ENCODE peak calls at places on chromosomes 6 and 20, in five cellular contexts. One of them, this sample, is unnamed.

GRCh38 chr20:59158673-59159072 is 4.9 kb upstream of the ZNF831 start:
- DNase-seq in GF-D8: no peak
- DNase-seq in amygdala: no peak
- DNase-seq in cardiac septum: no peak
- DNase-seq in IMR-90: no peak
- DNase-seq in this sample: no peak

GRCh38 chr20:5793916-5794315 is 43.7 kb downstream of the SHLD1 start:
- DNase-seq in GF-D8: no peak
- DNase-seq in amygdala: no peak
- DNase-seq in cardiac septum: no peak
- DNase-seq in IMR-90: no peak
- DNase-seq in this sample: no peak

GRCh38 chr6:122207794-122208193 is 191.7 kb upstream of the HSF2 start:
- DNase-seq in GF-D8: no peak
- DNase-seq in amygdala: no peak
- DNase-seq in cardiac septum: no peak
- DNase-seq in IMR-90: no peak
- DNase-seq in this sample: peak

GRCh38 chr6:37283786-37284185 is 25.8 kb upstream of the TMEM217 start:
- DNase-seq in GF-D8: no peak
- DNase-seq in amygdala: peak
- DNase-seq in cardiac septum: no peak
- DNase-seq in IMR-90: no peak
- DNase-seq in this sample: no peak

GRCh38 chr20:12970372-12970821 is 38.4 kb upstream of the SPTLC3 start:
- DNase-seq in GF-D8: no peak
- DNase-seq in amygdala: no peak
- DNase-seq in cardiac septum: no peak
- DNase-seq in IMR-90: peak
- DNase-seq in this sample: peak

GRCh38 chr20:57400262-57400701 is 9.1 kb downstream of the RBM38 start:
- DNase-seq in GF-D8: no peak
- DNase-seq in amygdala: no peak
- DNase-seq in cardiac septum: no peak
- DNase-seq in IMR-90: no peak
- DNase-seq in this sample: no peak

GRCh38 chr6:158399040-158399700 is 86.9 kb downstream of the TULP4 start:
- DNase-seq in GF-D8: no peak
- DNase-seq in amygdala: no peak
- DNase-seq in cardiac septum: no peak
- DNase-seq in IMR-90: no peak
- DNase-seq in this sample: no peak

GRCh38 chr6:158709809-158710208 is 60.0 kb downstream of the SYTL3 start:
- DNase-seq in GF-D8: no peak
- DNase-seq in amygdala: no peak
- DNase-seq in cardiac septum: no peak
- DNase-seq in IMR-90: no peak
- DNase-seq in this sample: no peak

GRCh38 chr20:57432874-57433491 is 41.8 kb downstream of the RBM38 start:
- DNase-seq in GF-D8: peak
- DNase-seq in amygdala: no peak
- DNase-seq in cardiac septum: peak
- DNase-seq in IMR-90: no peak
- DNase-seq in this sample: no peak

GRCh38 chr6:148179786-148180185 is 162.9 kb upstream of the SASH1 start:
- DNase-seq in GF-D8: no peak
- DNase-seq in amygdala: no peak
- DNase-seq in cardiac septum: no peak
- DNase-seq in IMR-90: peak
- DNase-seq in this sample: peak

GRCh38 chr6:12238191-12238590 is 52.0 kb upstream of the EDN1 start:
- DNase-seq in GF-D8: no peak
- DNase-seq in amygdala: no peak
- DNase-seq in cardiac septum: no peak
- DNase-seq in IMR-90: no peak
- DNase-seq in this sample: no peak

GRCh38 chr6:162712694-162713093 is 14.9 kb downstream of the PRKN start:
- DNase-seq in GF-D8: no peak
- DNase-seq in amygdala: no peak
- DNase-seq in cardiac septum: no peak
- DNase-seq in IMR-90: no peak
- DNase-seq in this sample: no peak

GRCh38 chr6:6987749-6988148 is 120.0 kb upstream of the RREB1 start:
- DNase-seq in GF-D8: no peak
- DNase-seq in amygdala: no peak
- DNase-seq in cardiac septum: no peak
- DNase-seq in IMR-90: no peak
- DNase-seq in this sample: no peak

GRCh38 chr20:24571159-24571558 is 101.7 kb downstream of the SYNDIG1 start:
- DNase-seq in GF-D8: no peak
- DNase-seq in amygdala: no peak
- DNase-seq in cardiac septum: no peak
- DNase-seq in IMR-90: no peak
- DNase-seq in this sample: no peak

GRCh38 chr6:14207493-14207892 is 89.9 kb downstream of the CD83 start:
- DNase-seq in GF-D8: no peak
- DNase-seq in amygdala: no peak
- DNase-seq in cardiac septum: no peak
- DNase-seq in IMR-90: no peak
- DNase-seq in this sample: no peak